ENCODE peak calls at places on chromosomes 6 and 20, in seven cellular contexts. One of them, this sample, is unnamed.
A peak's percentile ranks its signal among the peaks of the same experiment; 100 is the strongest.

GRCh38 chr20:60039526-60039925 is 81.3 kb downstream of the CDH26 start:
- DNase-seq in A549: no peak
- DNase-seq in T-cell: no peak
- DNase-seq in fibroblast of the aortic adventitia: no peak
- DNase-seq in RWPE1: no peak
- DNase-seq in T follicular helper cell: no peak
- DNase-seq in stimulated activated CD4-positive, alpha-beta T cell treated with anti-CD3 and anti-CD28 coated beads, TNF-alpha, amount 100 ng/mL, for 4 hours: no peak
- DNase-seq in this sample: no peak

GRCh38 chr6:17684134-17684533 is 22.6 kb downstream of the NUP153 start:
- DNase-seq in stimulated activated CD4-positive, alpha-beta T cell treated with anti-CD3 and anti-CD28 coated beads, TNF-alpha, amount 100 ng/mL, for 4 hours: no peak
- DNase-seq in A549: no peak
- DNase-seq in T-cell: no peak
- DNase-seq in T follicular helper cell: no peak
- DNase-seq in fibroblast of the aortic adventitia: no peak
- DNase-seq in RWPE1: no peak
- DNase-seq in this sample: no peak

GRCh38 chr20:38751360-38751976 is 3.2 kb downstream of the ACTR5 start:
- DNase-seq in T-cell: peak; percentile 37
- DNase-seq in stimulated activated CD4-positive, alpha-beta T cell treated with anti-CD3 and anti-CD28 coated beads, TNF-alpha, amount 100 ng/mL, for 4 hours: no peak
- DNase-seq in fibroblast of the aortic adventitia: peak; percentile 66
- DNase-seq in A549: peak; percentile 52
- DNase-seq in T follicular helper cell: no peak
- DNase-seq in RWPE1: peak; percentile 80
- DNase-seq in this sample: peak; percentile 23

GRCh38 chr20:33561981-33562601 is 72.2 kb downstream of the CBFA2T2 start:
- DNase-seq in stimulated activated CD4-positive, alpha-beta T cell treated with anti-CD3 and anti-CD28 coated beads, TNF-alpha, amount 100 ng/mL, for 4 hours: no peak
- DNase-seq in fibroblast of the aortic adventitia: peak; percentile 96
- DNase-seq in T follicular helper cell: no peak
- DNase-seq in T-cell: no peak
- DNase-seq in A549: peak; percentile 74
- DNase-seq in RWPE1: peak; percentile 85
- DNase-seq in this sample: no peak

GRCh38 chr6:36735110-36735971 is 37.7 kb downstream of the RAB44 start:
- DNase-seq in stimulated activated CD4-positive, alpha-beta T cell treated with anti-CD3 and anti-CD28 coated beads, TNF-alpha, amount 100 ng/mL, for 4 hours: no peak
- DNase-seq in RWPE1: no peak
- DNase-seq in A549: no peak
- DNase-seq in T-cell: peak; percentile 13
- DNase-seq in fibroblast of the aortic adventitia: peak; percentile 98
- DNase-seq in T follicular helper cell: no peak
- DNase-seq in this sample: peak; percentile 79

GRCh38 chr6:39432311-39433025 is 110.0 kb upstream of the KCNK16 start:
- DNase-seq in A549: no peak
- DNase-seq in RWPE1: no peak
- DNase-seq in fibroblast of the aortic adventitia: no peak
- DNase-seq in T-cell: no peak
- DNase-seq in stimulated activated CD4-positive, alpha-beta T cell treated with anti-CD3 and anti-CD28 coated beads, TNF-alpha, amount 100 ng/mL, for 4 hours: no peak
- DNase-seq in T follicular helper cell: no peak
- DNase-seq in this sample: no peak

GRCh38 chr6:44072959-44073611 is 54.2 kb downstream of the MRPL14 start:
- DNase-seq in RWPE1: peak; percentile 76
- DNase-seq in T-cell: peak; percentile 74
- DNase-seq in T follicular helper cell: peak; percentile 64
- DNase-seq in fibroblast of the aortic adventitia: peak; percentile 73
- DNase-seq in A549: peak; percentile 72
- DNase-seq in stimulated activated CD4-positive, alpha-beta T cell treated with anti-CD3 and anti-CD28 coated beads, TNF-alpha, amount 100 ng/mL, for 4 hours: peak; percentile 53
- DNase-seq in this sample: no peak

GRCh38 chr6:7640607-7641577 is 50.9 kb downstream of the SNRNP48 start:
- DNase-seq in T follicular helper cell: no peak
- DNase-seq in RWPE1: peak; percentile 78
- DNase-seq in stimulated activated CD4-positive, alpha-beta T cell treated with anti-CD3 and anti-CD28 coated beads, TNF-alpha, amount 100 ng/mL, for 4 hours: no peak
- DNase-seq in T-cell: no peak
- DNase-seq in fibroblast of the aortic adventitia: peak; percentile 82
- DNase-seq in A549: peak; percentile 47
- DNase-seq in this sample: no peak

GRCh38 chr20:58818585-58819285 is 32.0 kb downstream of the GNAS-AS1 start:
- DNase-seq in RWPE1: peak; percentile 72
- DNase-seq in A549: no peak
- DNase-seq in stimulated activated CD4-positive, alpha-beta T cell treated with anti-CD3 and anti-CD28 coated beads, TNF-alpha, amount 100 ng/mL, for 4 hours: no peak
- DNase-seq in T follicular helper cell: no peak
- DNase-seq in T-cell: no peak
- DNase-seq in fibroblast of the aortic adventitia: no peak
- DNase-seq in this sample: peak; percentile 71

GRCh38 chr20:33554914-33555420 is 65.1 kb downstream of the CBFA2T2 start:
- DNase-seq in A549: peak; percentile 91
- DNase-seq in T follicular helper cell: peak; percentile 31
- DNase-seq in stimulated activated CD4-positive, alpha-beta T cell treated with anti-CD3 and anti-CD28 coated beads, TNF-alpha, amount 100 ng/mL, for 4 hours: peak; percentile 5
- DNase-seq in T-cell: peak; percentile 34
- DNase-seq in RWPE1: peak; percentile 97
- DNase-seq in fibroblast of the aortic adventitia: peak; percentile 93
- DNase-seq in this sample: peak; percentile 53

GRCh38 chr6:35488517-35488862 is 8.4 kb downstream of the TEAD3 start:
- DNase-seq in A549: no peak
- DNase-seq in RWPE1: no peak
- DNase-seq in T-cell: no peak
- DNase-seq in T follicular helper cell: no peak
- DNase-seq in stimulated activated CD4-positive, alpha-beta T cell treated with anti-CD3 and anti-CD28 coated beads, TNF-alpha, amount 100 ng/mL, for 4 hours: no peak
- DNase-seq in fibroblast of the aortic adventitia: no peak
- DNase-seq in this sample: no peak

GRCh38 chr20:53091789-53092188 is 119.6 kb downstream of the TSHZ2 start:
- DNase-seq in T-cell: no peak
- DNase-seq in stimulated activated CD4-positive, alpha-beta T cell treated with anti-CD3 and anti-CD28 coated beads, TNF-alpha, amount 100 ng/mL, for 4 hours: no peak
- DNase-seq in RWPE1: no peak
- DNase-seq in A549: no peak
- DNase-seq in T follicular helper cell: no peak
- DNase-seq in fibroblast of the aortic adventitia: no peak
- DNase-seq in this sample: no peak

GRCh38 chr6:134424131-134424794 is 106.4 kb upstream of the SGK1 start:
- DNase-seq in A549: no peak
- DNase-seq in T-cell: no peak
- DNase-seq in T follicular helper cell: no peak
- DNase-seq in RWPE1: no peak
- DNase-seq in fibroblast of the aortic adventitia: peak; percentile 82
- DNase-seq in stimulated activated CD4-positive, alpha-beta T cell treated with anti-CD3 and anti-CD28 coated beads, TNF-alpha, amount 100 ng/mL, for 4 hours: no peak
- DNase-seq in this sample: no peak

GRCh38 chr6:43257746-43258145 is 14.5 kb downstream of the TTBK1 start:
- DNase-seq in A549: no peak
- DNase-seq in RWPE1: no peak
- DNase-seq in stimulated activated CD4-positive, alpha-beta T cell treated with anti-CD3 and anti-CD28 coated beads, TNF-alpha, amount 100 ng/mL, for 4 hours: no peak
- DNase-seq in T follicular helper cell: no peak
- DNase-seq in T-cell: no peak
- DNase-seq in fibroblast of the aortic adventitia: no peak
- DNase-seq in this sample: no peak

GRCh38 chr20:48725589-48725991 is 102.2 kb downstream of the PREX1 start:
- DNase-seq in stimulated activated CD4-positive, alpha-beta T cell treated with anti-CD3 and anti-CD28 coated beads, TNF-alpha, amount 100 ng/mL, for 4 hours: no peak
- DNase-seq in T follicular helper cell: no peak
- DNase-seq in T-cell: no peak
- DNase-seq in fibroblast of the aortic adventitia: peak; percentile 72
- DNase-seq in RWPE1: peak; percentile 66
- DNase-seq in A549: peak; percentile 71
- DNase-seq in this sample: peak; percentile 40

GRCh38 chr6:66687611-66688140 is 980.6 kb upstream of the EYS start:
- DNase-seq in stimulated activated CD4-positive, alpha-beta T cell treated with anti-CD3 and anti-CD28 coated beads, TNF-alpha, amount 100 ng/mL, for 4 hours: no peak
- DNase-seq in RWPE1: no peak
- DNase-seq in A549: no peak
- DNase-seq in T follicular helper cell: no peak
- DNase-seq in fibroblast of the aortic adventitia: no peak
- DNase-seq in T-cell: no peak
- DNase-seq in this sample: no peak

GRCh38 chr20:38298768-38299288 is 5.1 kb upstream of the BPI start:
- DNase-seq in T follicular helper cell: no peak
- DNase-seq in fibroblast of the aortic adventitia: peak; percentile 91
- DNase-seq in stimulated activated CD4-positive, alpha-beta T cell treated with anti-CD3 and anti-CD28 coated beads, TNF-alpha, amount 100 ng/mL, for 4 hours: no peak
- DNase-seq in RWPE1: no peak
- DNase-seq in T-cell: no peak
- DNase-seq in A549: no peak
- DNase-seq in this sample: peak; percentile 95

GRCh38 chr6:139981810-139982550 is 607.5 kb upstream of the CITED2 start:
- DNase-seq in A549: peak; percentile 71
- DNase-seq in RWPE1: peak; percentile 1
- DNase-seq in stimulated activated CD4-positive, alpha-beta T cell treated with anti-CD3 and anti-CD28 coated beads, TNF-alpha, amount 100 ng/mL, for 4 hours: no peak
- DNase-seq in T-cell: no peak
- DNase-seq in fibroblast of the aortic adventitia: peak; percentile 50
- DNase-seq in T follicular helper cell: no peak
- DNase-seq in this sample: no peak

GRCh38 chr6:105452924-105453756 is 50.3 kb upstream of the PREP start:
- DNase-seq in T-cell: peak; percentile 65
- DNase-seq in stimulated activated CD4-positive, alpha-beta T cell treated with anti-CD3 and anti-CD28 coated beads, TNF-alpha, amount 100 ng/mL, for 4 hours: peak; percentile 5
- DNase-seq in A549: no peak
- DNase-seq in T follicular helper cell: no peak
- DNase-seq in RWPE1: no peak
- DNase-seq in fibroblast of the aortic adventitia: no peak
- DNase-seq in this sample: peak; percentile 42

GRCh38 chr6:162864901-162865300 is 137.1 kb downstream of the PACRG start:
- DNase-seq in RWPE1: no peak
- DNase-seq in T follicular helper cell: no peak
- DNase-seq in T-cell: no peak
- DNase-seq in fibroblast of the aortic adventitia: no peak
- DNase-seq in stimulated activated CD4-positive, alpha-beta T cell treated with anti-CD3 and anti-CD28 coated beads, TNF-alpha, amount 100 ng/mL, for 4 hours: no peak
- DNase-seq in A549: no peak
- DNase-seq in this sample: no peak

GRCh38 chr6:8030920-8031319 is 33.3 kb downstream of the BLOC1S5 start:
- DNase-seq in RWPE1: no peak
- DNase-seq in stimulated activated CD4-positive, alpha-beta T cell treated with anti-CD3 and anti-CD28 coated beads, TNF-alpha, amount 100 ng/mL, for 4 hours: no peak
- DNase-seq in T follicular helper cell: no peak
- DNase-seq in A549: no peak
- DNase-seq in fibroblast of the aortic adventitia: no peak
- DNase-seq in T-cell: no peak
- DNase-seq in this sample: peak; percentile 16

GRCh38 chr6:52285174-52286068 is 879 bp upstream of the MCM3 start:
- DNase-seq in T follicular helper cell: no peak
- DNase-seq in RWPE1: no peak
- DNase-seq in fibroblast of the aortic adventitia: peak; percentile 74
- DNase-seq in stimulated activated CD4-positive, alpha-beta T cell treated with anti-CD3 and anti-CD28 coated beads, TNF-alpha, amount 100 ng/mL, for 4 hours: no peak
- DNase-seq in T-cell: no peak
- DNase-seq in A549: no peak
- DNase-seq in this sample: peak; percentile 23

GRCh38 chr6:163836916-163837660 is 422.6 kb downstream of the QKI start:
- DNase-seq in A549: no peak
- DNase-seq in fibroblast of the aortic adventitia: no peak
- DNase-seq in RWPE1: no peak
- DNase-seq in T-cell: no peak
- DNase-seq in stimulated activated CD4-positive, alpha-beta T cell treated with anti-CD3 and anti-CD28 coated beads, TNF-alpha, amount 100 ng/mL, for 4 hours: no peak
- DNase-seq in T follicular helper cell: no peak
- DNase-seq in this sample: no peak

GRCh38 chr6:74408844-74409243 is 712.8 kb downstream of the CD109 start:
- DNase-seq in T-cell: no peak
- DNase-seq in A549: no peak
- DNase-seq in fibroblast of the aortic adventitia: peak; percentile 3
- DNase-seq in RWPE1: no peak
- DNase-seq in stimulated activated CD4-positive, alpha-beta T cell treated with anti-CD3 and anti-CD28 coated beads, TNF-alpha, amount 100 ng/mL, for 4 hours: no peak
- DNase-seq in T follicular helper cell: no peak
- DNase-seq in this sample: no peak

GRCh38 chr6:20092071-20092566 is 120.2 kb downstream of the MBOAT1 start:
- DNase-seq in A549: peak; percentile 56
- DNase-seq in T follicular helper cell: no peak
- DNase-seq in stimulated activated CD4-positive, alpha-beta T cell treated with anti-CD3 and anti-CD28 coated beads, TNF-alpha, amount 100 ng/mL, for 4 hours: no peak
- DNase-seq in RWPE1: peak; percentile 19
- DNase-seq in fibroblast of the aortic adventitia: peak; percentile 67
- DNase-seq in T-cell: no peak
- DNase-seq in this sample: peak; percentile 78

GRCh38 chr20:33900515-33901131 is 89.5 kb downstream of the CHMP4B start:
- DNase-seq in fibroblast of the aortic adventitia: no peak
- DNase-seq in stimulated activated CD4-positive, alpha-beta T cell treated with anti-CD3 and anti-CD28 coated beads, TNF-alpha, amount 100 ng/mL, for 4 hours: no peak
- DNase-seq in RWPE1: no peak
- DNase-seq in A549: no peak
- DNase-seq in T-cell: no peak
- DNase-seq in T follicular helper cell: no peak
- DNase-seq in this sample: no peak

GRCh38 chr20:45944151-45944964 is 9.9 kb downstream of the PCIF1 start:
- DNase-seq in fibroblast of the aortic adventitia: no peak
- DNase-seq in T follicular helper cell: no peak
- DNase-seq in RWPE1: peak; percentile 87
- DNase-seq in stimulated activated CD4-positive, alpha-beta T cell treated with anti-CD3 and anti-CD28 coated beads, TNF-alpha, amount 100 ng/mL, for 4 hours: no peak
- DNase-seq in A549: peak; percentile 55
- DNase-seq in T-cell: no peak
- DNase-seq in this sample: peak; percentile 20

GRCh38 chr20:24382775-24383174 is 86.7 kb upstream of the SYNDIG1 start:
- DNase-seq in T-cell: no peak
- DNase-seq in A549: no peak
- DNase-seq in RWPE1: no peak
- DNase-seq in stimulated activated CD4-positive, alpha-beta T cell treated with anti-CD3 and anti-CD28 coated beads, TNF-alpha, amount 100 ng/mL, for 4 hours: no peak
- DNase-seq in fibroblast of the aortic adventitia: no peak
- DNase-seq in T follicular helper cell: no peak
- DNase-seq in this sample: no peak

GRCh38 chr6:10486215-10486614 is 34.9 kb upstream of the GCNT2 start:
- DNase-seq in A549: no peak
- DNase-seq in T follicular helper cell: no peak
- DNase-seq in stimulated activated CD4-positive, alpha-beta T cell treated with anti-CD3 and anti-CD28 coated beads, TNF-alpha, amount 100 ng/mL, for 4 hours: no peak
- DNase-seq in RWPE1: no peak
- DNase-seq in T-cell: no peak
- DNase-seq in fibroblast of the aortic adventitia: no peak
- DNase-seq in this sample: no peak

GRCh38 chr6:44073612-44074382 is 53.5 kb downstream of the MRPL14 start:
- DNase-seq in T-cell: no peak
- DNase-seq in A549: no peak
- DNase-seq in fibroblast of the aortic adventitia: peak; percentile 58
- DNase-seq in RWPE1: no peak
- DNase-seq in stimulated activated CD4-positive, alpha-beta T cell treated with anti-CD3 and anti-CD28 coated beads, TNF-alpha, amount 100 ng/mL, for 4 hours: no peak
- DNase-seq in T follicular helper cell: no peak
- DNase-seq in this sample: no peak

GRCh38 chr20:20405619-20406018 is 37.7 kb downstream of the INSM1 start:
- DNase-seq in A549: no peak
- DNase-seq in stimulated activated CD4-positive, alpha-beta T cell treated with anti-CD3 and anti-CD28 coated beads, TNF-alpha, amount 100 ng/mL, for 4 hours: no peak
- DNase-seq in RWPE1: no peak
- DNase-seq in T follicular helper cell: no peak
- DNase-seq in fibroblast of the aortic adventitia: no peak
- DNase-seq in T-cell: no peak
- DNase-seq in this sample: no peak

GRCh38 chr20:40813213-40813510 is 124.1 kb upstream of the MAFB start:
- DNase-seq in RWPE1: no peak
- DNase-seq in T follicular helper cell: no peak
- DNase-seq in fibroblast of the aortic adventitia: no peak
- DNase-seq in A549: no peak
- DNase-seq in stimulated activated CD4-positive, alpha-beta T cell treated with anti-CD3 and anti-CD28 coated beads, TNF-alpha, amount 100 ng/mL, for 4 hours: no peak
- DNase-seq in T-cell: no peak
- DNase-seq in this sample: no peak

GRCh38 chr6:41607036-41607435 is 31.2 kb upstream of the MDFI start:
- DNase-seq in T-cell: no peak
- DNase-seq in stimulated activated CD4-positive, alpha-beta T cell treated with anti-CD3 and anti-CD28 coated beads, TNF-alpha, amount 100 ng/mL, for 4 hours: no peak
- DNase-seq in RWPE1: no peak
- DNase-seq in T follicular helper cell: no peak
- DNase-seq in fibroblast of the aortic adventitia: no peak
- DNase-seq in A549: no peak
- DNase-seq in this sample: no peak

GRCh38 chr6:107713214-107713962 is 110.7 kb downstream of the SCML4 start:
- DNase-seq in T-cell: peak; percentile 29
- DNase-seq in A549: no peak
- DNase-seq in T follicular helper cell: no peak
- DNase-seq in RWPE1: no peak
- DNase-seq in stimulated activated CD4-positive, alpha-beta T cell treated with anti-CD3 and anti-CD28 coated beads, TNF-alpha, amount 100 ng/mL, for 4 hours: no peak
- DNase-seq in fibroblast of the aortic adventitia: no peak
- DNase-seq in this sample: peak; percentile 65

GRCh38 chr6:137415127-137415833 is 78.9 kb downstream of the OLIG3 start:
- DNase-seq in stimulated activated CD4-positive, alpha-beta T cell treated with anti-CD3 and anti-CD28 coated beads, TNF-alpha, amount 100 ng/mL, for 4 hours: peak; percentile 56
- DNase-seq in T-cell: peak; percentile 70
- DNase-seq in A549: peak; percentile 3
- DNase-seq in fibroblast of the aortic adventitia: peak; percentile 75
- DNase-seq in T follicular helper cell: peak; percentile 41
- DNase-seq in RWPE1: peak; percentile 38
- DNase-seq in this sample: peak; percentile 64

GRCh38 chr6:132525866-132526265 is 12.2 kb upstream of the TAAR9 start:
- DNase-seq in A549: no peak
- DNase-seq in RWPE1: no peak
- DNase-seq in stimulated activated CD4-positive, alpha-beta T cell treated with anti-CD3 and anti-CD28 coated beads, TNF-alpha, amount 100 ng/mL, for 4 hours: no peak
- DNase-seq in T-cell: no peak
- DNase-seq in T follicular helper cell: no peak
- DNase-seq in fibroblast of the aortic adventitia: no peak
- DNase-seq in this sample: no peak

GRCh38 chr6:112311950-112312547 is 35.1 kb upstream of the RFPL4B start:
- DNase-seq in stimulated activated CD4-positive, alpha-beta T cell treated with anti-CD3 and anti-CD28 coated beads, TNF-alpha, amount 100 ng/mL, for 4 hours: no peak
- DNase-seq in T follicular helper cell: no peak
- DNase-seq in fibroblast of the aortic adventitia: peak; percentile 63
- DNase-seq in RWPE1: peak; percentile 39
- DNase-seq in T-cell: no peak
- DNase-seq in A549: no peak
- DNase-seq in this sample: no peak

This sample was measured in MV-4-11.